ENCODE peak calls at places on chromosome 9, in eight cellular contexts. T is activated CD8-positive, alpha-beta memory T cell treated with anti-CD3 and anti-CD28 coated beads for 4 hours; P is AML-193; K is HFF-Myc; U is WTC11; I is T-helper 2 cell; Z is amniotic epithelial cell; N is fibroblast of the conjunctiva. B is an unnamed sample.

GRCh38 chr9:95167998-95168397 is 149.5 kb downstream of the FANCC start:
- DNase-seq in I (peak), K (peak), P (peak), T (no peak), N (peak), U (peak), Z (peak), B (peak)

GRCh38 chr9:21709464-21710058 is 92.9 kb upstream of the MTAP start:
- DNase-seq in I (peak), Z (peak), P (peak), K (peak), N (peak), U (peak), T (peak), B (no peak)

GRCh38 chr9:23769307-23769935 is 56.6 kb downstream of the ELAVL2 start:
- DNase-seq in P (no peak), Z (no peak), K (no peak), U (no peak), I (no peak), N (peak), T (no peak), B (peak)

GRCh38 chr9:629136-629535 is 212.4 kb upstream of the DMRT1 start:
- DNase-seq in P (no peak), U (no peak), Z (no peak), I (no peak), T (no peak), N (no peak), K (no peak), B (no peak)

GRCh38 chr9:125150349-125151245 is 7.3 kb upstream of the SCAI start:
- DNase-seq in P (no peak), K (no peak), N (no peak), T (no peak), Z (peak), U (no peak), I (no peak), B (no peak)

GRCh38 chr9:69671291-69671903 is 774 bp downstream of the APBA1 start:
- DNase-seq in T (no peak), Z (no peak), K (no peak), P (peak), N (no peak), I (no peak), U (no peak), B (no peak)

GRCh38 chr9:21465859-21466518 is 16.1 kb downstream of the IFNE start:
- DNase-seq in T (no peak), Z (peak), P (peak), N (peak), I (no peak), U (no peak), K (peak), B (peak)

GRCh38 chr9:130682490-130683121 is 11.0 kb upstream of the EXOSC2 start:
- DNase-seq in N (peak), U (peak), I (peak), P (peak), K (peak), T (peak), Z (peak), B (peak)

GRCh38 chr9:116318463-116319271 is 165.1 kb downstream of the PAPPA start:
- DNase-seq in P (no peak), Z (peak), U (no peak), K (peak), N (peak), I (no peak), T (no peak), B (no peak)

GRCh38 chr9:127955294-127956015 is 17.8 kb upstream of the DPM2 start:
- DNase-seq in I (peak), N (no peak), T (peak), K (no peak), Z (no peak), U (peak), P (peak), B (no peak)

GRCh38 chr9:137365552-137366444 is 57.2 kb downstream of the EXD3 start:
- DNase-seq in U (peak), Z (no peak), I (no peak), P (no peak), T (no peak), K (no peak), N (no peak), B (no peak)

GRCh38 chr9:116437411-116438370 is 249.4 kb upstream of the TRIM32 start:
- DNase-seq in P (no peak), I (no peak), T (no peak), Z (peak), K (no peak), N (no peak), U (no peak), B (no peak)

B was measured in amniotic stem cell.